ENCODE peak calls at places on chromosomes 2 and 18, in four cellular contexts. One of them, this sample, is unnamed. For H3K4me1 and H3K27me3, the result is how much of the 10 kb centered on the place peaks cover.

GRCh38 chr2:37020212-37020886 is 54.0 kb upstream of the STRN start:
- DNase-seq in GM23248: peak
- DNase-seq in stomach: peak
- DNase-seq in cardiac muscle cell: peak
- DNase-seq in this sample: no peak

GRCh38 chr2:64985457-64985856 is 3.7 kb upstream of the SLC1A4 start:
- DNase-seq in cardiac muscle cell: no peak
- DNase-seq in stomach: no peak
- DNase-seq in GM23248: no peak
- DNase-seq in this sample: no peak

GRCh38 chr2:113920996-113921395 is 31.1 kb downstream of the ACTR3 start:
- DNase-seq in GM23248: peak
- DNase-seq in cardiac muscle cell: no peak
- DNase-seq in stomach: no peak
- DNase-seq in this sample: no peak

GRCh38 chr2:39433586-39434195 is 3.4 kb downstream of the MAP4K3 start:
- DNase-seq in GM23248: peak
- DNase-seq in stomach: no peak
- DNase-seq in cardiac muscle cell: peak
- DNase-seq in this sample: no peak

GRCh38 chr2:173407176-173407575 is 52.5 kb downstream of the CDCA7 start:
- DNase-seq in stomach: no peak
- DNase-seq in cardiac muscle cell: no peak
- DNase-seq in GM23248: no peak
- DNase-seq in this sample: no peak

GRCh38 chr2:68317971-68318685 is 1.6 kb downstream of the CNRIP1 start:
- DNase-seq in cardiac muscle cell: no peak
- DNase-seq in stomach: no peak
- DNase-seq in GM23248: peak
- DNase-seq in this sample: no peak

GRCh38 chr2:5982217-5982910 is 290.2 kb downstream of the SOX11 start:
- DNase-seq in GM23248: no peak
- DNase-seq in cardiac muscle cell: no peak
- DNase-seq in stomach: no peak
- DNase-seq in this sample: no peak

GRCh38 chr2:3470166-3470651 is 49.1 kb downstream of the ADI1 start:
- DNase-seq in GM23248: peak
- DNase-seq in cardiac muscle cell: no peak
- DNase-seq in stomach: peak
- DNase-seq in this sample: no peak

GRCh38 chr18:2846241-2846637 is 567 bp upstream of the EMILIN2 start:
- DNase-seq in stomach: no peak
- DNase-seq in cardiac muscle cell: no peak
- DNase-seq in GM23248: peak
- DNase-seq in this sample: peak

GRCh38 chr18:3094355-3094684 is 81.4 kb upstream of the LPIN2 start:
- DNase-seq in cardiac muscle cell: no peak
- DNase-seq in stomach: no peak
- DNase-seq in GM23248: no peak
- DNase-seq in this sample: no peak

GRCh38 chr2:3461781-3462492 is 57.4 kb downstream of the ADI1 start:
- DNase-seq in stomach: no peak
- DNase-seq in GM23248: peak
- DNase-seq in cardiac muscle cell: peak
- DNase-seq in this sample: peak

GRCh38 chr2:190136825-190137224 is 74.3 kb upstream of the MSTN start:
- DNase-seq in stomach: no peak
- DNase-seq in GM23248: no peak
- DNase-seq in cardiac muscle cell: no peak
- DNase-seq in this sample: no peak

GRCh38 chr2:218991674-218992168 is 1.5 kb downstream of the CRYBA2 start:
- DNase-seq in GM23248: peak
- DNase-seq in stomach: no peak
- DNase-seq in cardiac muscle cell: peak
- DNase-seq in this sample: no peak

GRCh38 chr2:221104391-221104811 is 467.7 kb downstream of the EPHA4 start:
- DNase-seq in cardiac muscle cell: peak
- DNase-seq in stomach: peak
- DNase-seq in GM23248: peak
- DNase-seq in this sample: no peak

DNA sequence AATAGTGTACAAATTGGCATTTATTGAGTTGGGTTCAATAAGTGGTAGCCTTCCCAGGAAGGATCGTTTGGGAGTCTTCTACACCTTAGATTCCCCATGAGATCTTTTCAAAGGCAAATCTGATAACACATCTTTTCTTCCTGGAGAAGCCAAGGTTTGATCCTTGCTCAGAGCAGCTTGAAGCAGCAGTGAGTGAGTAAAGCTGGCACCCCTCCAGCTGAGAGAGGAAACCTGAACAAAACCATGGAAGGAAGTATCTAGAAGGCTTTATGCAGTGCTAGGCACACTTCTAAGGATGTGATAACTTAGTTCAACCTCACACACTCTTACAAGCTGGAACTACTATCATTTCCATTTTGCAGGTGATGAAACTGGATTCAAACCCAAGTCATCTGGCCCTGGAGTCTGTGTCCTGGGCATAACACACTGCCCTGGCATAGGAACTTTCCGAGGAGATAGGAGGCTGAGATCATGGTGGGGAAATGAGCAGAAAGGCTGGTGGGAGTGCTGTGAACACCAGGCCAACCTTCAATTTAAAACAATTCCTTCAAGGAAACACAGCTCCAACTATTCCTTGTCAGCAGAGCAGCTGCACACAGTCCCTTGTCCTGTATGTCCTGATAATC is 71.3 kb downstream of the CTAGE1 start:
- DNase-seq in stomach: peak
- DNase-seq in GM23248: peak
- DNase-seq in cardiac muscle cell: no peak
- DNase-seq in this sample: no peak
- H3K4me3 ChIP-seq in stomach: no peak
- H3K4me3 ChIP-seq in GM23248: no peak
- H3K4me3 ChIP-seq in cardiac muscle cell: peak
- H3K4me3 ChIP-seq in this sample: no peak

GRCh38 chr18:44473394-44474066 is 207.2 kb upstream of the SETBP1 start:
- DNase-seq in GM23248: peak
- DNase-seq in stomach: no peak
- DNase-seq in cardiac muscle cell: no peak
- DNase-seq in this sample: no peak

GRCh38 chr18:44474067-44474411 is 206.6 kb upstream of the SETBP1 start:
- DNase-seq in GM23248: no peak
- DNase-seq in cardiac muscle cell: no peak
- DNase-seq in stomach: no peak
- DNase-seq in this sample: no peak

GRCh38 chr18:44474596-44474995 is 206.1 kb upstream of the SETBP1 start:
- DNase-seq in cardiac muscle cell: no peak
- DNase-seq in stomach: no peak
- DNase-seq in GM23248: peak
- DNase-seq in this sample: no peak
- H3K4me1 ChIP-seq in cardiac muscle cell: under half
- H3K4me1 ChIP-seq in stomach: under half
- H3K4me1 ChIP-seq in GM23248: under half
- H3K4me1 ChIP-seq in this sample: under half

GRCh38 chr2:242052421-242052820 is 182.9 kb downstream of the RTP5 start:
- DNase-seq in stomach: peak
- DNase-seq in GM23248: no peak
- DNase-seq in cardiac muscle cell: no peak
- DNase-seq in this sample: no peak

GRCh38 chr2:242056026-242056425 is 186.5 kb downstream of the RTP5 start:
- DNase-seq in cardiac muscle cell: no peak
- DNase-seq in GM23248: no peak
- DNase-seq in stomach: no peak
- DNase-seq in this sample: no peak

GRCh38 chr2:242054881-242055801 is 185.6 kb downstream of the RTP5 start:
- DNase-seq in stomach: no peak
- DNase-seq in cardiac muscle cell: no peak
- DNase-seq in GM23248: no peak
- DNase-seq in this sample: no peak

GRCh38 chr2:242054406-242054805 is 184.9 kb downstream of the RTP5 start:
- DNase-seq in GM23248: no peak
- DNase-seq in cardiac muscle cell: no peak
- DNase-seq in stomach: no peak
- DNase-seq in this sample: no peak

DNA sequence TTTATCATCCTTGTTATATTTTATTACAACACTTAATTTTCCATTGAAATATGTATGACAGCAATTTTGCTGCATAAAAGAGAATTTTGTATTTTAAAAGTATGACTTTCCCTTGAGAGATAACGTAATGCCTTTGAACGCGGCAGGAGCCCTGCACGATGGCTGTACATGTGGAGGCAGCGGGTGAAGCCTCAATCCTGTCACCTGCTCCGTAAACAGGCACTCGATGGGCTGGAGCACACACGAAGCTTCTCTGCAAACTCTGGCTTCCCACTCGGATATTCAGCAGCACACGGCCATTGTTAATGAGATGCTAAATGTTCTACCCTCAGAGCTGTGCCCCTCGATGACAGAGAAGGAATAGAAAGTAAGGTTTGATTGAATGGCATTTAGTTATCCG is 184.4 kb downstream of the RTP5 start:
- DNase-seq in stomach: no peak
- DNase-seq in GM23248: no peak
- DNase-seq in cardiac muscle cell: no peak
- DNase-seq in this sample: no peak
- H3K27me3 ChIP-seq in stomach: under half
- H3K27me3 ChIP-seq in GM23248: under half
- H3K27me3 ChIP-seq in cardiac muscle cell: under half
- H3K27me3 ChIP-seq in this sample: under half

DNA sequence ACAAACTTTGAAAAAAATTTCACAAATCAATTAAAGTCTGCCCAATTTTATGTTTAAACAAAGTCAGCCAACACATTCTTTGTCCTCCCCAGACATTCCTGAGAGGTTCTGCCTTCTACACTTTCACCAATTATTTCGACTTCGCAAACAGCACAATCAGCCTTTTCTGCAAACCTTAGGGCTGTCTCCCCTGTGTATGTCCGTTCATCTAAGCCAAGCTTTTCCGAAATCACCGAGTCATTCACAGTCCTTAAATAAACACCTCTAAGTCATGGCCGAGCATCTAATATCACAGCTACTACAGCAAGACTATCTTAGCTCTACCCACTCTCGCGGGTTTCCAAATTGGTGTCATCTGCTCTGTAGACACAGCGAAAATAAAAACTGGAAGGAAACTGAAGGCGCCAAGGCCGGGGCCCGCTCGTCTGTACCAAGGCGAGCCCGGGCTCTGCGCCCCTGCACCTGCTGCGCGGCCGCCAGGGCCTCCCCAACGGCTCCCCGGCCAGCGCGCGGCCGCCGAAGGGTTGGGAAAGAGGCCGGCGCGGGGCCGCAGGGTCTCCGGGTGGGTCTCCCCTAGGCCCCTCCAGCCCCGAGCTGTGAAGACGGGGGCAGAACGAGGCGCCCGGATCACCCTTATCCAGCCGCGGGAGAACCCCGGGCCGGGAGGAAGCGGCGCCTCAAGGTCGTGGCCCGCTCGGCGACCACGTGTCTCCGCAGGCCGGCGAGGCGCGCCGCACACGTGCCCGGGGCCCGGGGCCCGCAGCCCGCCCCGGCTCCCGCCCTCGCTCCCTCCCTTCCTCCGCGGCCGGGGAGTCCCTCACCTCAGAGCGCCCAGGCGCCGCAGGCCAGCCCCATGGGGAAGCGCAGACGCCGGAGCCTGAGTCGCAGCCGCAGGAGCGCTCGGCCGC is 573 bp downstream of the ODC1 start:
- DNase-seq in stomach: peak
- DNase-seq in cardiac muscle cell: peak
- DNase-seq in GM23248: peak
- DNase-seq in this sample: peak
- H3K4me3 ChIP-seq in stomach: peak
- H3K4me3 ChIP-seq in cardiac muscle cell: peak
- H3K4me3 ChIP-seq in GM23248: peak
- H3K4me3 ChIP-seq in this sample: peak

GRCh38 chr2:26767129-26767528 is 3.0 kb downstream of the SLC35F6 start:
- DNase-seq in stomach: no peak
- DNase-seq in cardiac muscle cell: peak
- DNase-seq in GM23248: no peak
- DNase-seq in this sample: no peak
- H3K4me1 ChIP-seq in stomach: half or more
- H3K4me1 ChIP-seq in cardiac muscle cell: under half
- H3K4me1 ChIP-seq in GM23248: under half
- H3K4me1 ChIP-seq in this sample: under half